ENCODE peak calls at places on chromosomes 16 and 17, in ten cellular contexts. T is CD8-positive, alpha-beta T cell; H is breast epithelium; G is GM23248; X is body of pancreas; Z is left ventricle myocardium inferior; O is OCI-LY7; M is psoas muscle; N is stomach; R is H1. Y is an unnamed sample.

GRCh38 chr16:23952128-23953041 is 116.6 kb downstream of the PRKCB start:
- DNase-seq in T (peak; percentile 56), H (no peak), G (no peak), X (no peak), Z (no peak), O (no peak), M (no peak), N (no peak), R (no peak), Y (no peak)

GRCh38 chr17:40035162-40035559 is 19.0 kb downstream of the MED24 start:
- DNase-seq in T (no peak), H (no peak), G (peak; percentile 65), X (no peak), Z (no peak), O (peak; percentile 50), M (no peak), N (no peak), R (peak; percentile 91), Y (peak; percentile 68)

GRCh38 chr16:48542020-48542473 is 67.9 kb downstream of the N4BP1 start:
- DNase-seq in T (no peak), H (peak; percentile 64), G (peak; percentile 82), X (peak; percentile 39), Z (peak; percentile 55), O (peak; percentile 38), M (peak; percentile 46), N (no peak), R (no peak), Y (peak; percentile 75)

GRCh38 chr17:74243013-74243755 is 29.8 kb downstream of the TTYH2 start:
- DNase-seq in T (no peak), H (no peak), G (no peak), X (no peak), Z (peak; percentile 75), O (no peak), M (no peak), N (peak; percentile 28), R (no peak), Y (peak; percentile 83)

GRCh38 chr17:68378202-68379149 is 78.8 kb downstream of the WIPI1 start:
- DNase-seq in T (no peak), H (peak; percentile 87), G (peak; percentile 99), X (peak; percentile 87), Z (peak; percentile 95), O (no peak), M (peak; percentile 99), N (peak; percentile 71), R (peak; percentile 60), Y (peak; percentile 98)

GRCh38 chr16:55501549-55502322 is 7.1 kb upstream of the LPCAT2 start:
- DNase-seq in T (no peak), H (no peak), G (peak; percentile 50), X (no peak), Z (no peak), O (peak; percentile 2), M (no peak), N (no peak), R (peak; percentile 66), Y (no peak)

GRCh38 chr17:20159406-20160075 is 150.4 kb downstream of the SPECC1 start:
- DNase-seq in T (no peak), H (no peak), G (no peak), X (no peak), Z (no peak), O (no peak), M (no peak), N (no peak), R (no peak), Y (no peak)

GRCh38 chr17:41101586-41102259 is at the start of gene KRTAP4-16:
- DNase-seq in T (no peak), H (no peak), G (no peak), X (no peak), Z (no peak), O (no peak), M (no peak), N (no peak), R (no peak), Y (no peak)

DNA sequence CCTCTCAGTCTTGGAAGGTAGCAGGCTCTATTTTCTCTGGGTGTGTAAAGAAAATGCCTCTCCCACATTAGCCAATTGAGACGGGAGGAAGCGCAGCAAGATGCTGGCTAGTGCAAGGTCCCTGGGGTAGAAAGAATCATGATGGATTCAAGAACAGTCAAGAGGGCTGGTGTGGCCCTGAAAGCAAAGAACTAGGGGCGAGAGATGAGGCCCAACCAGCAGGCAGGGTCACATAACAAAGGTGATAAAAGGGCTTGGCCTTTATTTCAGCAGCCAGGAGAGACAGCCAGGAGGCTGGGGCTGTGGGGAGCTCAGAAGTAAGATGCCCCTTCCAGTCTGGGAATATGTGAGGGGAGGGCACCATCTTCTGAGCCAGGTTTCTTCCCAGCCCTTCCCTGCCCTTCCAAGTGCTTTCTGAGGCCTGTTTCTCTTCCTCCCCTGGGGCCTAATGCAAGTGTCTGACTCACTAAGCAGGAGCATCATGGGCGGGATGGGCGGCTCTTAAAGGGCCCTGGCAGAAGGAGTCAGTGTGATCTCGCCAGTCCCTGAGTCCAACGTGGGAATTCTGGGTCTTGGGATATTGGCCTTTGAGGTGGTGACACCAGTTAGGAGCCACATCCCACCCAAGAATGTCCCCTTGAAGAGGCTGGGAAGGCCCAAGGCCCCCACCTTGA is 3.9 kb upstream of the NLRC5 start:
- DNase-seq in T (no peak), H (no peak), G (peak; percentile 96), X (no peak), Z (peak; percentile 62), O (no peak), M (peak; percentile 76), N (peak; percentile 57), R (no peak), Y (peak; percentile 75)
- H3K4me1 ChIP-seq in T (peaks cover 85% of the 10 kb centered on the region), H (peaks cover 5% of the 10 kb centered on the region), G (peaks cover 23% of the 10 kb centered on the region), X (peaks cover 36% of the 10 kb centered on the region), Z (peaks cover 63% of the 10 kb centered on the region), O (peaks cover 81% of the 10 kb centered on the region), M (peaks cover 2% of the 10 kb centered on the region), N (peaks cover 58% of the 10 kb centered on the region), R (peaks cover 5% of the 10 kb centered on the region), Y (no peaks in the 10 kb centered on the region)

DNA sequence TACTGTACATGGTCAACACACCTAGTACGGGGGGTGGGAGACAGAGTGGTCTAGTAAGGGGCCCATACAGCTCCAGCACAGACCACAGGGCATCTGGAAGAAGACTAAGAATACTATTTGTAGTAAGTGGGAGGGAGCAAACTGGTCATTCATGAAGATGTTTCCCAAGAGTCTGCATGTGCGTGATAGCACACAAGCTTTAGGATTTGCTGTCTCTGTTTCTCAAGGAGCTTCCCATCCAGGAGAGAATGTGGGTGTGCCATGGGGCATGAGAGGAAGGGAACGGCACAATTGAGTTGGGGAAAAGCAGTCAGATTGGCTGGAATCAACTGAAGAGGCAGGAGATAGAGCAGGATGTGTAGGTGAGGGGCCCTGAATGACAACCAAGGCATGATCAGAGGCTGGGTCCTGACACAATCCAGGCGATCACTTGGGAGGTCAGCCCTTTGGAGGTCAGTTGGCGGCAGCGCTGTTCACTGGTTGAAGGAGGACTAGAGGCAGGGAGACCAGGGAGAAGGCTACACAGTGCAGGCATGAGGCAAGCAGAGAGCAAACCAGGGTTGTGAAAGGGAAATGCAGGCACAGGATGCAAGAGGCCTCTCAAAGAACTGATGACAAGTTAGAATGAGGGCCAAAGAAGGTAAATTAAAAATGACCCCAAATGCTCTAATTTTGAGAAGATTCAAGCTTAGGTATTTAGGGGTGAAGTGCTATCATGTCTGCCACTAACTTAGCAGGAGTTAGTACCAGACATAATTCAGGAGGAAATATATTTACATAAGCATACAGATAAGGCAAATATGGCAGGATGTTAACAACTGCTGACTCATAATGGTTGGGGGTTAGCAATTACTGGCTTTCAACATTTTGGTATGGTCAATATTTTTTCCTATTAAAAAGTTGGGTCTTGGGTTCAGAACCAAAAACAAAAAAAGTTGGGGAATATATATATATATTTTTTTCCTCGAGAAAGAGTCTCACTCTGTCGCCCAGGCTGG is 10.3 kb downstream of the UBE2O start:
- DNase-seq in T (no peak), H (no peak), G (no peak), X (no peak), Z (no peak), O (no peak), M (no peak), N (no peak), R (no peak), Y (no peak)
- H3K27ac ChIP-seq in T (no peak overlapping the region), H (no peak overlapping the region), G (no peak overlapping the region), X (no peak overlapping the region), Z (peak overlapping the region; percentile 11), O (peak overlapping the region; percentile 11), M (no peak overlapping the region), N (no peak overlapping the region), R (no peak overlapping the region), Y (no peak overlapping the region)

DNA sequence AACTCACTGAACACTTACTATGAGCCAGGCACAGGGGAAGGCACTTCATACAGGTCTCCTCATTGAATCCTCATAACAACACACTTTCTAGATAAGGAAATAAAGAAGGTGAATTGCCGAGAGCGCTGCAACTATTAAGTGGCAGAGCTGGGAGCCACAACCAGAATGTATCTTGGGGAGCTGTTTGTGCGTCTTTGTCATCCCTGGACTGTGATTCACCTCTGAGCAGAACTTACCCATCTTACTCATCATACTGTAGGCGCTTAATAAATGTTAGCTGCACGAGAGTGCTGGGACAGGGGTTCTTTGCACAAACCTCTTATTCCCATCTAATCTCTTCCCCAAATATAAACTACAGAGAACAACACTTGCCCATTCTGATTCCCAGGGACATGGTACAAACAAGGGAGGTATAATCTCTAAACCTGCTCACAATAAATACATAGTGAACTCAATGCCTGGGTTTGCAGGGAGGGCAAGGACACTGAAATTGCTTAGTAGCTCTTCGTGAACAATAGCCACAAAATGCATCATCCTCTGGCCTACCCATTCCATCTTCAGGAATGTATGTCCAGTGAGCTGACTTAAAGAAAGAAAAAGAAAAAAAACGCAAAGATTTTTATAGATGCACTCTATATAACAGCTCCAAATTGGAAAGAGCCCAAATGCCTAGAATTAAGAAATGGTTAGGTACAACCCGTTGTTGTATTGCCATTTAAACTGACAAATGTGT is 43.0 kb downstream of the MYO18A start:
- DNase-seq in T (no peak), H (no peak), G (peak; percentile 91), X (no peak), Z (no peak), O (no peak), M (no peak), N (no peak), R (no peak), Y (no peak)
- H3K4me1 ChIP-seq in T (peaks cover 42% of the 10 kb centered on the region), H (peaks cover 4% of the 10 kb centered on the region), G (peaks cover 67% of the 10 kb centered on the region), X (peaks cover 17% of the 10 kb centered on the region), Z (peaks cover 89% of the 10 kb centered on the region), O (peaks cover 37% of the 10 kb centered on the region), M (peaks cover 80% of the 10 kb centered on the region), N (peaks cover 66% of the 10 kb centered on the region), R (peaks cover 44% of the 10 kb centered on the region), Y (peaks cover 30% of the 10 kb centered on the region)

GRCh38 chr17:44386182-44386525 is 3.3 kb downstream of the ITGA2B start:
- DNase-seq in T (no peak), H (no peak), G (no peak), X (no peak), Z (no peak), O (no peak), M (no peak), N (no peak), R (no peak), Y (no peak)
- H3K27ac ChIP-seq in T (no peak overlapping the region), H (no peak overlapping the region), G (no peak overlapping the region), X (no peak overlapping the region), Z (no peak overlapping the region), O (no peak overlapping the region), M (no peak overlapping the region), N (no peak overlapping the region), R (no peak overlapping the region), Y (no peak overlapping the region)

GRCh38 chr17:1368588-1368987 is 31.4 kb downstream of the YWHAE start:
- DNase-seq in T (no peak), H (no peak), G (no peak), X (no peak), Z (no peak), O (no peak), M (no peak), N (no peak), R (no peak), Y (no peak)
- H3K4me1 ChIP-seq in T (peaks cover 12% of the 10 kb centered on the region), H (peaks cover 5% of the 10 kb centered on the region), G (peaks cover 43% of the 10 kb centered on the region), X (peaks cover 37% of the 10 kb centered on the region), Z (peaks cover 94% of the 10 kb centered on the region), O (peaks cover 53% of the 10 kb centered on the region), M (peaks cover 79% of the 10 kb centered on the region), N (peaks cover 98% of the 10 kb centered on the region), R (peaks cover 5% of the 10 kb centered on the region), Y (peaks cover 5% of the 10 kb centered on the region)

Y was measured in right cardiac atrium.